ENCODE peak calls at places on chromosomes 4 and X, in eight cellular contexts. J, D, W, N, B, A, V and F are unnamed samples. For H3K9me3, the result is how much of the 10 kb centered on the place peaks cover.

GRCh38 chr4:176054942-176055341 is 10.7 kb upstream of the WDR17 start:
- DNase-seq in J (no peak), D (no peak), W (no peak), N (no peak), B (no peak), A (no peak), V (no peak), F (no peak)

GRCh38 chr4:878796-879729 is 53.1 kb downstream of the GAK start:
- DNase-seq in J (no peak), D (no peak), W (no peak), N (no peak), B (no peak), A (no peak), V (no peak), F (no peak)

GRCh38 chr4:7777017-7777710 is 162.5 kb downstream of the AFAP1 start:
- DNase-seq in J (no peak), D (no peak), W (no peak), N (no peak), B (peak), A (no peak), V (no peak), F (peak)

GRCh38 chr4:40321671-40322131 is 13.4 kb upstream of the CHRNA9 start:
- DNase-seq in J (no peak), D (no peak), W (no peak), N (no peak), B (no peak), A (no peak), V (no peak), F (no peak)

GRCh38 chr4:100517864-100518341 is at the start of gene EMCN:
- DNase-seq in J (no peak), D (no peak), W (no peak), N (no peak), B (no peak), A (no peak), V (no peak), F (no peak)

GRCh38 chr4:100782356-100782755 is 264.5 kb upstream of the EMCN start:
- DNase-seq in J (no peak), D (no peak), W (no peak), N (no peak), B (no peak), A (no peak), V (no peak), F (no peak)

GRCh38 chrX:110143454-110144210 is 140.7 kb downstream of the TMEM164 start:
- DNase-seq in J (no peak), D (no peak), W (no peak), N (no peak), B (no peak), A (peak), V (no peak), F (no peak)

GRCh38 chr4:53629296-53629695 is 38.0 kb upstream of the LNX1 start:
- DNase-seq in J (no peak), D (no peak), W (no peak), N (no peak), B (no peak), A (no peak), V (no peak), F (no peak)

GRCh38 chrX:18099745-18100144 is 120.9 kb downstream of the BEND2 start:
- DNase-seq in J (no peak), D (no peak), W (no peak), N (no peak), B (no peak), A (no peak), V (no peak), F (no peak)

GRCh38 chrX:51182545-51182944 is 150.1 kb upstream of the NUDT10 start:
- DNase-seq in J (peak), D (no peak), W (no peak), N (no peak), B (no peak), A (peak), V (peak), F (no peak)

GRCh38 chr4:67909910-67910905 is 26.4 kb upstream of the TMPRSS11D start:
- DNase-seq in J (peak), D (no peak), W (no peak), N (no peak), B (no peak), A (no peak), V (peak), F (no peak)

GRCh38 chrX:153674219-153674851 is 722 bp upstream of the PNCK start:
- DNase-seq in J (no peak), D (no peak), W (no peak), N (no peak), B (peak), A (peak), V (no peak), F (no peak)

GRCh38 chr4:151990201-151990600 is 229.4 kb upstream of the GATB start:
- DNase-seq in J (no peak), D (no peak), W (no peak), N (no peak), B (no peak), A (no peak), V (no peak), F (no peak)

GRCh38 chr4:177384856-177385396 is 57.3 kb downstream of the AGA start:
- DNase-seq in J (no peak), D (no peak), W (no peak), N (no peak), B (no peak), A (no peak), V (no peak), F (no peak)

GRCh38 chr4:11456441-11456840 is 27.7 kb upstream of the HS3ST1 start:
- DNase-seq in J (no peak), D (no peak), W (no peak), N (no peak), B (no peak), A (no peak), V (no peak), F (no peak)

GRCh38 chr4:177505171-177505615 is 63.0 kb upstream of the AGA start:
- DNase-seq in J (no peak), D (no peak), W (peak), N (peak), B (no peak), A (peak), V (no peak), F (no peak)

GRCh38 chrX:13220916-13221315 is 98.9 kb downstream of the ATXN3L start:
- DNase-seq in J (no peak), D (no peak), W (peak), N (no peak), B (no peak), A (no peak), V (no peak), F (no peak)

GRCh38 chr4:123520376-123520775 is 123.8 kb downstream of the SPRY1 start:
- DNase-seq in J (no peak), D (no peak), W (no peak), N (no peak), B (no peak), A (no peak), V (no peak), F (no peak)

GRCh38 chrX:138928737-138929459 is 217.4 kb upstream of the FGF13 start:
- DNase-seq in J (no peak), D (no peak), W (no peak), N (no peak), B (no peak), A (no peak), V (no peak), F (no peak)

GRCh38 chr4:16056681-16057400 is 27.0 kb downstream of the PROM1 start:
- DNase-seq in J (no peak), D (no peak), W (no peak), N (no peak), B (no peak), A (no peak), V (no peak), F (no peak)

GRCh38 chr4:82043081-82043808 is 330.5 kb downstream of the HNRNPD start:
- DNase-seq in J (peak), D (no peak), W (no peak), N (peak), B (no peak), A (peak), V (no peak), F (peak)
- H3K4me3 ChIP-seq in J (peak), D (no peak), W (no peak), N (peak), B (peak), A (peak), V (no peak), F (peak)

GRCh38 chr4:2186865-2187172 is 55.1 kb downstream of the HAUS3 start:
- DNase-seq in J (no peak), D (no peak), W (no peak), N (no peak), B (no peak), A (no peak), V (no peak), F (no peak)
- H3K9me3 ChIP-seq in J (under half), D (under half), W (under half), N (under half), B (under half), A (under half), V (under half), F (under half)

GRCh38 chr4:155676430-155676825 is 9.8 kb downstream of the GUCY1A1 start:
- DNase-seq in J (peak), D (no peak), W (no peak), N (no peak), B (no peak), A (no peak), V (peak), F (no peak)
- H3K27ac ChIP-seq in J (peak), D (no peak), W (no peak), N (no peak), B (peak), A (peak), V (peak), F (peak)

GRCh38 chrX:151397741-151398070 is 700 bp downstream of the VMA21 start:
- DNase-seq in J (no peak), D (no peak), W (no peak), N (no peak), B (no peak), A (no peak), V (peak), F (no peak)

GRCh38 chrX:151398346-151398745 is 1.3 kb downstream of the VMA21 start:
- DNase-seq in J (no peak), D (no peak), W (no peak), N (no peak), B (no peak), A (no peak), V (no peak), F (no peak)

GRCh38 chrX:151396827-151397740 is at the start of gene VMA21:
- DNase-seq in J (peak), D (peak), W (peak), N (peak), B (peak), A (peak), V (peak), F (peak)

GRCh38 chrX:151393514-151393913 is 3.5 kb upstream of the VMA21 start:
- DNase-seq in J (no peak), D (no peak), W (no peak), N (no peak), B (no peak), A (peak), V (peak), F (no peak)

GRCh38 chrX:151396042-151396826 is 772 bp upstream of the VMA21 start:
- DNase-seq in J (no peak), D (peak), W (no peak), N (no peak), B (peak), A (no peak), V (peak), F (peak)
- H3K4me3 ChIP-seq in J (peak), D (peak), W (peak), N (peak), B (peak), A (peak), V (peak), F (peak)

DNA sequence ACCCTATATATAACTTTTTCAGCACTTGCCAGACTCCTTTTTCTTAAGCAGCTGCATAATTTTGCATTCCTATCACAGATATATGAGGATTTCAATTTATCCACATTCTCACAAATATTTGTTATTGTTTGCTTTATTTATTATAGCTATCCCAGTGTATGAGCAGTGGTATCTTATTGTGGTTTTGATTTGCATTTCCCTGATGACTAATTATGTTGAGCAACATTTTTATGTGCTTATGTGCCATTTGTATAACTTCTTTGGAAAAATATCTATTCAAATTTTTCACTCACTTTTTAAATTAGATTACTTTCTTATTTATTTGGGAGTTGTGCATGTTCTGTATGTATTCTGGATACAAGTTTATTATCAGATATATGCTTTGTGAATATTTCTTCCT is 361.9 kb downstream of the KCTD8 start:
- DNase-seq in J (no peak), D (no peak), W (no peak), N (no peak), B (no peak), A (no peak), V (no peak), F (no peak)
- H3K9me3 ChIP-seq in J (under half), D (under half), W (under half), N (under half), B (under half), A (under half), V (under half), F (under half)

DNA sequence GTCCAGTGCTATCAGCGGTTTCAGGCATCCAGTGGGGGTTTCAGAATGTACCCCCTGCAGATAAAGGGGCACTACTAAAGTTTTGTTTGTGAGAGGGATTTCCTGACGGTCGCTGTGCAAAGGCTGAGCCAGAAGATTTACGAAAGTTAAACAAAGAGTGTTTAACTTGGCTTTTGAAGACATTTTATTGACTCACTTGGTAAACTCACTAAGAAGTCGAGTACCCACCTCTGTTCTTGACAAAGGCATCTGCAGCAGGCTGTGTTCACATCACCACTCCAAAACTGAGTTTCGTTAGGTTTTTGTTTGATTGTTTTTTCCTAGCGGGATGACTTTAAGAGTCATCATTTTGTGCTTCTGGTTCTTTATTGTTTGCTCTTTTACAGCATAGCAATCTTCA is 143.9 kb upstream of the TBL1X start:
- DNase-seq in J (no peak), D (no peak), W (no peak), N (no peak), B (no peak), A (no peak), V (no peak), F (no peak)
- H3K27ac ChIP-seq in J (no peak), D (no peak), W (no peak), N (no peak), B (no peak), A (no peak), V (no peak), F (no peak)

DNA sequence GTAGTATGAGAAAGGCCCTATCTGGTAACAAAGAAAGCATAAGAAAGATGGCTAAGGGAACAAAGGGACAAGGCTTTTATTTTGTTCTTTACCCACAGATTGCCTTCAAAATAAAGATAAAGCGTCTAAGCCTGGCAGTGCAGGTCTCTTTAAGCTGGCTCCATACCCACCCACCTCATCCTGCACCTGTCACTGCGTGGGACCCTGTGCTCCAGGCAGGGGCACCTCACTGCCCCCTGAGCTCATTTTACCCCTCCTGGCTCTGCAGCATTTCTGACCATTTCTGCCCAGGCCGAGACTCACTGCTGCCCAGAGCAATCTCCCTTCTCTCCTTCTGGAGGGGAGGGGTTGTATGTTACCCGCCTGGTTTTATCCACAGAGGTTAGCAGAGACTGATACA is 1.7 kb upstream of the CYP4V2 start:
- DNase-seq in J (no peak), D (no peak), W (no peak), N (no peak), B (no peak), A (no peak), V (no peak), F (no peak)
- H3K4me3 ChIP-seq in J (no peak), D (peak), W (peak), N (no peak), B (no peak), A (no peak), V (peak), F (no peak)